ENCODE peak calls at places on chromosomes 12 and 14, in four cellular contexts. O, F, G and Z are unnamed samples.

GRCh38 chr12:46752396-46752795 is 73.4 kb downstream of the SLC38A4 start:
- DNase-seq in G (no peak), F (no peak), O (no peak), Z (peak; percentile 26)

GRCh38 chr14:77508249-77508648 is 9.6 kb upstream of the ISM2 start:
- DNase-seq in F (peak; percentile 72), O (no peak), G (no peak), Z (peak; percentile 79)

GRCh38 chr12:116361404-116362223 is 84.1 kb upstream of the MED13L start:
- DNase-seq in O (no peak), G (no peak), F (no peak), Z (no peak)

GRCh38 chr12:101697197-101697929 is at the start of gene CHPT1:
- DNase-seq in O (peak; percentile 89), G (peak; percentile 54), F (peak; percentile 74), Z (peak; percentile 38)

GRCh38 chr12:98653866-98654493 is 8.9 kb downstream of the APAF1 start:
- DNase-seq in O (no peak), G (no peak), F (peak; percentile 59), Z (peak; percentile 70)

GRCh38 chr12:104684884-104685283 is 228.1 kb downstream of the CHST11 start:
- DNase-seq in F (no peak), O (no peak), G (no peak), Z (peak; percentile 67)

GRCh38 chr12:106764738-106765137 is 9.7 kb upstream of the RIC8B start:
- DNase-seq in F (no peak), O (no peak), G (no peak), Z (no peak)

GRCh38 chr14:93183596-93184317 is 940 bp downstream of the MOAP1 start:
- DNase-seq in F (no peak), O (no peak), G (no peak), Z (no peak)

GRCh38 chr12:3293013-3293412 is 198.0 kb upstream of the PRMT8 start:
- DNase-seq in O (no peak), F (no peak), G (no peak), Z (no peak)

GRCh38 chr14:104389326-104390220 is 190.0 kb upstream of the C14orf180 start:
- DNase-seq in F (no peak), O (peak; percentile 19), G (no peak), Z (no peak)

GRCh38 chr14:69315302-69315701 is 55.3 kb downstream of the GALNT16 start:
- DNase-seq in O (no peak), G (no peak), F (no peak), Z (no peak)

GRCh38 chr12:3686463-3686862 is 66.4 kb downstream of the CRACR2A start:
- DNase-seq in O (no peak), F (no peak), G (no peak), Z (no peak)

GRCh38 chr14:102923920-102924486 is 1.5 kb downstream of the AMN start:
- DNase-seq in O (no peak), F (no peak), G (no peak), Z (no peak)

GRCh38 chr12:115926037-115926670 is 351.3 kb downstream of the MED13L start:
- DNase-seq in O (no peak), F (no peak), G (no peak), Z (no peak)

GRCh38 chr14:92902726-92903125 is 20.2 kb upstream of the CHGA start:
- DNase-seq in F (no peak), G (no peak), O (peak; percentile 57), Z (no peak)

GRCh38 chr14:73097421-73097820 is 38.9 kb upstream of the PSEN1 start:
- DNase-seq in F (no peak), O (no peak), G (no peak), Z (peak; percentile 5)

GRCh38 chr12:46455648-46456352 is 83.2 kb upstream of the SLC38A2 start:
- DNase-seq in G (no peak), O (no peak), F (no peak), Z (no peak)

GRCh38 chr12:46494424-46494823 is 121.9 kb upstream of the SLC38A2 start:
- DNase-seq in G (peak; percentile 25), O (no peak), F (peak; percentile 95), Z (peak; percentile 85)

GRCh38 chr14:94390372-94391086 is 2.1 kb upstream of the SERPINA1 start:
- DNase-seq in F (no peak), G (no peak), O (no peak), Z (no peak)

GRCh38 chr12:53058674-53059433 is 9.0 kb downstream of the TNS2 start:
- DNase-seq in O (peak; percentile 30), F (no peak), G (no peak), Z (no peak)

GRCh38 chr12:51825216-51825615 is 23.3 kb downstream of the FIGNL2 start:
- DNase-seq in O (no peak), F (no peak), G (no peak), Z (no peak)

GRCh38 chr14:65257405-65257804 is 155.1 kb upstream of the MAX start:
- DNase-seq in G (no peak), F (peak; percentile 34), O (no peak), Z (no peak)

GRCh38 chr14:53093206-53093605 is 59.9 kb downstream of the DDHD1 start:
- DNase-seq in O (no peak), F (no peak), G (no peak), Z (peak; percentile 64)

GRCh38 chr12:16030729-16031128 is 119.6 kb downstream of the DERA start:
- DNase-seq in G (no peak), F (no peak), O (no peak), Z (peak; percentile 6)

DNA sequence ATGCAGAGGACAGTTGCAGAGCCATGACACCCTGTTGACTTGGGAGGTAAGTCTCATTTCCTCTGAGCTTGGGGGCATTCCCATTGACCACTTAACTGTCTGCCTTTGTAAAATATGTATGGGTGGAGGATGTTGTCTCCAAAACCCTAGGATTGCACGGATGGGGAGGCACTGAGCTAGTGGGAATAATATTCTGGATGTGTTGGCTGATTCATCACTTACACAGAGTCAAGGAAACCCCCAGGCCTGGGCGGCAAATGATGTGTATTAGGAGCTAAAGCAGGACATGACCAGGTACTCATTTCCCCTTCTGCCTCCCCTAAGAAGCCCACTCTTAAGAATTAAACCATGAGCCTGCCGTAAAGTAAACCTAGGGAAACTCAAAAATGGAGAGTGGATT is 319.4 kb downstream of the VRK1 start:
- DNase-seq in F (no peak), G (no peak), O (no peak), Z (no peak)
- H3K56ac ChIP-seq in F (no peak overlapping the region), G (no peak overlapping the region), O (no peak overlapping the region), Z (no peak overlapping the region)

GRCh38 chr14:38693423-38693822 is 409.6 kb downstream of the SEC23A start:
- DNase-seq in O (no peak), F (no peak), G (no peak), Z (no peak)
- H3K56ac ChIP-seq in O (no peak overlapping the region), F (no peak overlapping the region), G (no peak overlapping the region), Z (no peak overlapping the region)

GRCh38 chr12:24645254-24645653 is 303.6 kb downstream of the BCAT1 start:
- DNase-seq in O (no peak), G (no peak), F (no peak), Z (no peak)
- H3K56ac ChIP-seq in O (no peak overlapping the region), G (no peak overlapping the region), F (no peak overlapping the region), Z (no peak overlapping the region)

GRCh38 chr12:108270035-108270840 is 68.9 kb downstream of the CMKLR1 start:
- DNase-seq in G (no peak), F (no peak), O (no peak), Z (no peak)
- H3K56ac ChIP-seq in G (no peak overlapping the region), F (no peak overlapping the region), O (no peak overlapping the region), Z (no peak overlapping the region)

DNA sequence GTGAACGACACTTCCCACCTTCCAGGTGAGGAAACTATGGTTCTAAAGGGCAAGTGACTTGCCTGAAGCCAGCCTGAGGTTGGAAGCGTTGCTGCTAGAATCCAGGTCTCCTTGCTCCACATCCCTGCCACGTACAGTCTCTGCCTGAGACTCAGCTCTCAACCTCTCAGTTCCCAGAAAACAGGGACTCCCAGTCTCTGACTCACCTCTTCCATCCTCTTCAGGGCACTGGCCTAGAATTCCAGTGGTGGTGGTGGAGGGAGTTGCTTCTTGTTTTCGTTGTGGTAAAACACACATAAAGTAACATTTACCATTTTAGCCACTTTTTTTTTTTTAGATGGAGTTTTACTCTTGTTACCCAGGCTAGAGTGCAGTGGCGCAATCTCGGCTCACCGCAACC is 7.3 kb downstream of the GPR68 start:
- DNase-seq in O (no peak), F (no peak), G (no peak), Z (peak; percentile 81)
- H3K56ac ChIP-seq in O (no peak overlapping the region), F (no peak overlapping the region), G (no peak overlapping the region), Z (no peak overlapping the region)

GRCh38 chr14:49196327-49196726 is 389.9 kb downstream of the RPS29 start:
- DNase-seq in O (no peak), G (no peak), F (no peak), Z (no peak)
- H3K56ac ChIP-seq in O (no peak overlapping the region), G (no peak overlapping the region), F (no peak overlapping the region), Z (no peak overlapping the region)

DNA sequence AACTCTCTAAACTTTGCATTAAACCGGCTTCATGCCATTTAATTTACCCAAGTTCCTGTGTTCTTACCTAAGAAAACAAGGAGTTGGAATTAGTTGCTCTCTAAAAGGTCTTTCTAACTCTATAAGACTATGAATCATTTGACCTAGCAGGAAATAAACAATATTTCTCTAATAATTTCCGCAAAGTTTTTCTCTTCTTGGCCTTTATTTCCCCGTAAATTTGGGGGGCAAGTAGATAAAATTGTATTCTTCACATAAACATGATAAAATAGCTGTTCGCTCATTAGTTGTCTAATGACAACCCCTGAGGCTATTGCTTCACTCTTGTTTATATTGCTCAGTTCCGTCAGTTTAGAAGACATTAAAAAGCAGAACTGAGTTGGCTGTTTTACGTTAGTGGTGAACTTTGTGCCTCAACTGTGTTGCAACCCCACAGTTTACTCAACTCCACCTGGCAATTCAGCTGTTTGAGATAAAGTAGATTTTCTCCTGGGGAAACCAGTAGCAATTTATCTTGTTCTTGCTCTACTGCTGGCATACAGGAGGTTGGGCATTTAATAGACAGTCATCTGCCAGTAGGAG is 74.7 kb downstream of the BTG1 start:
- DNase-seq in F (no peak), G (no peak), O (no peak), Z (peak; percentile 70)
- H3K56ac ChIP-seq in F (no peak overlapping the region), G (no peak overlapping the region), O (no peak overlapping the region), Z (no peak overlapping the region)

GRCh38 chr12:103198499-103198898 is 241.0 kb downstream of the ASCL1 start:
- DNase-seq in O (peak; percentile 37), F (peak; percentile 4), G (no peak), Z (no peak)

GRCh38 chr12:103197725-103198388 is 240.4 kb downstream of the ASCL1 start:
- DNase-seq in G (no peak), F (no peak), O (peak; percentile 38), Z (no peak)

DNA sequence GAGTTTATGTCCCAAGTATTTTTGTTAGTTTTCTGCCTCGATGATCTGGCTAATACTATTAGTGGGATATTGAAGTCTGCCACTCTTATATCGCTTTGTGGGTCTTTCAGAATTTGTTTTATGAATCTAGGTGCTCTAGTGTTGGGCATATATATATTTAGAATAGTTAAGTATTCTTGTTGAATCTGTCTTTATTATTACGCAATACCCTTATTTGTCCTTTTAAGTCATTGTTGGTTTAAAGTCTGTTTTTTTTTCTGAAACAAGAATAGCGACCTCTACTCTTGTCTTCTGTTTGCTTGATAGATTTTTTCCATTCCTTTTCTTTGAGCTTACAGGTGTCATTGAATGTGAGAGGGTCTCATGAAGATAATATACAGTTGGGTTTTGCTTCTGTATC is 239.0 kb downstream of the ASCL1 start:
- DNase-seq in O (no peak), G (no peak), F (no peak), Z (no peak)
- H3K56ac ChIP-seq in O (no peak overlapping the region), G (no peak overlapping the region), F (no peak overlapping the region), Z (no peak overlapping the region)

DNA sequence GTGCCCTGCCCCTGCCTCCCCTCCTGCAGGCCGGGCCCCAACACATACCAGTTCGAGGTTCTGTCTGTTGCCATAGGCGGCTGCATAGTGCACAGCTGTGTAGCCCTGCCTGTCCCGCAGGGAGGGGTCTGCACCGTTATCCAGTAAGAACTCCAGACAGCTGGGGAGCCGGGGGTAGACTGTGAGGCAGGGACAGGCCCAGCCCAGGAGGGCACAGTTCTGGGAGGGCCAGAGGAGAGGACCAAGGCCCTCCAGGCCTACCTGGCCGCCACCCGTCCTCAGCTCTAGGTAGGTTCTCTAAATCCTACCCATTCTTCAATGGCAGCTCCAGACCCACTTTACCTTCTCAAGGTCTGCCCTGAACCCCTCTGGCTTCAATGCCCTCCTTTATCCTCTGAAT is 9.5 kb downstream of the ANKRD52 start:
- DNase-seq in G (no peak), O (no peak), F (no peak), Z (no peak)
- H3K56ac ChIP-seq in G (no peak overlapping the region), O (no peak overlapping the region), F (no peak overlapping the region), Z (no peak overlapping the region)